ENCODE peak calls at places on chromosomes 16 and 17, in six cellular contexts. C is uterus; T is body of pancreas; I is CD8-positive, alpha-beta T cell; H is right lobe of liver; G is mammary epithelial cell. S is an unnamed sample. For H3K36me3 and H3K27me3, the result is how much of the 10 kb centered on the place peaks cover.

GRCh38 chr16:27625050-27625697 is 75.2 kb downstream of the KATNIP start:
- DNase-seq in C (no peak), T (peak), I (no peak), H (no peak), G (no peak), S (no peak)

GRCh38 chr16:67423634-67424575 is 7.0 kb upstream of the HSD11B2 start:
- DNase-seq in C (no peak), T (no peak), I (no peak), H (no peak), G (no peak), S (no peak)

GRCh38 chr16:89861648-89862047 is 11.7 kb upstream of the TCF25 start:
- DNase-seq in C (no peak), T (no peak), I (no peak), H (no peak), G (no peak), S (no peak)

GRCh38 chr16:57314161-57314785 is 29.8 kb upstream of the PLLP start:
- DNase-seq in C (no peak), T (no peak), I (no peak), H (no peak), G (peak), S (no peak)

GRCh38 chr16:57826706-57827625 is 24.7 kb upstream of the KIFC3 start:
- DNase-seq in C (no peak), T (peak), I (no peak), H (peak), G (no peak), S (no peak)

GRCh38 chr17:21285164-21286065 is 904 bp downstream of the MAP2K3 start:
- DNase-seq in C (peak), T (peak), I (no peak), H (no peak), G (peak), S (no peak)

GRCh38 chr17:28334176-28334575 is 1.1 kb downstream of the IFT20 start:
- DNase-seq in C (no peak), T (no peak), I (no peak), H (no peak), G (no peak), S (no peak)

GRCh38 chr17:10083864-10084263 is 114.5 kb downstream of the GAS7 start:
- DNase-seq in C (no peak), T (no peak), I (no peak), H (no peak), G (no peak), S (no peak)

GRCh38 chr17:27438631-27439030 is 17.6 kb upstream of the KSR1 start:
- DNase-seq in C (no peak), T (no peak), I (no peak), H (no peak), G (no peak), S (no peak)

GRCh38 chr17:42535400-42536047 is 517 bp upstream of the NAGLU start:
- DNase-seq in C (no peak), T (no peak), I (no peak), H (peak), G (no peak), S (no peak)

GRCh38 chr16:3762080-3762750 is 44.9 kb upstream of the TRAP1 start:
- DNase-seq in C (no peak), T (no peak), I (no peak), H (no peak), G (no peak), S (no peak)

GRCh38 chr16:75343311-75343710 is 90.0 kb downstream of the CFDP1 start:
- DNase-seq in C (no peak), T (no peak), I (no peak), H (no peak), G (no peak), S (no peak)

GRCh38 chr17:76398523-76399174 is 14.2 kb downstream of the SPHK1 start:
- DNase-seq in C (no peak), T (no peak), I (no peak), H (no peak), G (no peak), S (no peak)

GRCh38 chr17:62859146-62859545 is 51.0 kb upstream of the MARCHF10 start:
- DNase-seq in C (no peak), T (no peak), I (no peak), H (no peak), G (no peak), S (no peak)

GRCh38 chr16:29765167-29766032 is 12.7 kb upstream of the ZG16 start:
- DNase-seq in C (no peak), T (peak), I (no peak), H (peak), G (no peak), S (no peak)

GRCh38 chr16:31267332-31268032 is 7.7 kb downstream of the ITGAM start:
- DNase-seq in C (no peak), T (no peak), I (no peak), H (no peak), G (peak), S (no peak)

GRCh38 chr16:85172465-85173071 is 60.3 kb upstream of the CIBAR2 start:
- DNase-seq in C (no peak), T (peak), I (no peak), H (peak), G (no peak), S (no peak)

GRCh38 chr17:83110755-83111154 is 31.3 kb downstream of the METRNL start:
- DNase-seq in C (no peak), T (no peak), I (no peak), H (no peak), G (no peak), S (peak)

GRCh38 chr17:36602030-36602737 is 801 bp downstream of the MRM1 start:
- DNase-seq in C (peak), T (peak), I (peak), H (no peak), G (peak), S (no peak)

GRCh38 chr16:27737513-27737912 is 187.6 kb downstream of the KATNIP start:
- DNase-seq in C (no peak), T (no peak), I (no peak), H (no peak), G (no peak), S (no peak)

GRCh38 chr16:1537138-1537577 is 3.7 kb downstream of the TMEM204 start:
- DNase-seq in C (no peak), T (no peak), I (no peak), H (peak), G (no peak), S (no peak)

GRCh38 chr17:42784811-42785592 is 4.6 kb downstream of the WNK4 start:
- DNase-seq in C (no peak), T (no peak), I (no peak), H (no peak), G (no peak), S (no peak)

GRCh38 chr17:5539286-5539685 is 45.0 kb downstream of the NLRP1 start:
- DNase-seq in C (no peak), T (no peak), I (no peak), H (no peak), G (no peak), S (no peak)

GRCh38 chr17:12041316-12041715 is 20.6 kb downstream of the MAP2K4 start:
- DNase-seq in C (no peak), T (no peak), I (no peak), H (no peak), G (peak), S (peak)

GRCh38 chr17:76074390-76075363 is at the start of gene GALR2:
- DNase-seq in C (no peak), T (no peak), I (no peak), H (no peak), G (no peak), S (no peak)

GRCh38 chr17:8502100-8502499 is 66.4 kb downstream of the NDEL1 start:
- DNase-seq in C (no peak), T (no peak), I (no peak), H (no peak), G (no peak), S (no peak)

GRCh38 chr17:8500609-8501008 is 64.9 kb downstream of the NDEL1 start:
- DNase-seq in C (no peak), T (no peak), I (no peak), H (no peak), G (no peak), S (no peak)

GRCh38 chr17:8504460-8505207 is 69.0 kb downstream of the NDEL1 start:
- DNase-seq in C (no peak), T (no peak), I (no peak), H (no peak), G (no peak), S (no peak)

GRCh38 chr17:8503807-8504206 is 68.1 kb downstream of the NDEL1 start:
- DNase-seq in C (no peak), T (no peak), I (no peak), H (no peak), G (no peak), S (no peak)

GRCh38 chr17:8503368-8503767 is 67.7 kb downstream of the NDEL1 start:
- DNase-seq in C (no peak), T (no peak), I (no peak), H (no peak), G (no peak), S (no peak)
- H3K36me3 ChIP-seq in C (under half), T (under half), I (under half), H (under half), G (under half), S (half or more)

DNA sequence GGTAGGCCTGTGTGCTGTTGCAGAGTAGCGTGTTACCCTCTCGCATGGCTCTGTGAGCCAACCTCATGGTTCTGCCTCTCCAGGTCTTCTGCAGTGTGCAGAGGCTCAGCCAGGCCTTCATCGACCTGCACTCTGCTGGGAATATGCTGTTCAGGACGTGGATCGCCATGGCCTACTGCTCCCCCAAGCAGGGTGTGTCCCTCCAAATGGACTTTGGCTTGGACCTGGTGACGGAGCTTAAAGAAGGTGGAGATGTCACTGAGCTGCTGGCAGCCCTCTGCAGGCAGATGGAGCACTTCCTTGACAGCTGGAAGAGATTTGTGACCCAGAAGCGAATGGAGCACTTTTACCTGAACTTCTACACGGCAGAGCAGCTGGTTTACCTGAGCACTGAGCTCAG is 75.8 kb upstream of the ENDOV start:
- DNase-seq in C (no peak), T (no peak), I (no peak), H (no peak), G (no peak), S (no peak)
- TF ChIP-seq CTCF in C (no peak), T (no peak), I (no peak), H (no peak), G (no peak), S (no peak)

GRCh38 chr16:86492961-86493639 is 17.2 kb upstream of the FOXF1 start:
- DNase-seq in C (no peak), T (no peak), I (no peak), H (no peak), G (no peak), S (no peak)
- H3K27me3 ChIP-seq in C (half or more), T (under half), I (under half), H (under half), G (under half), S (half or more)

GRCh38 chr17:55409030-55409800 is 12.4 kb downstream of the MMD start:
- DNase-seq in C (no peak), T (no peak), I (no peak), H (no peak), G (no peak), S (no peak)

GRCh38 chr17:55405600-55405999 is 16.0 kb downstream of the MMD start:
- DNase-seq in C (no peak), T (no peak), I (no peak), H (no peak), G (no peak), S (no peak)

GRCh38 chr17:55410722-55411462 is 10.7 kb downstream of the MMD start:
- DNase-seq in C (no peak), T (no peak), I (no peak), H (no peak), G (no peak), S (no peak)

GRCh38 chr17:55411463-55411855 is 10.2 kb downstream of the MMD start:
- DNase-seq in C (no peak), T (no peak), I (no peak), H (no peak), G (no peak), S (no peak)

DNA sequence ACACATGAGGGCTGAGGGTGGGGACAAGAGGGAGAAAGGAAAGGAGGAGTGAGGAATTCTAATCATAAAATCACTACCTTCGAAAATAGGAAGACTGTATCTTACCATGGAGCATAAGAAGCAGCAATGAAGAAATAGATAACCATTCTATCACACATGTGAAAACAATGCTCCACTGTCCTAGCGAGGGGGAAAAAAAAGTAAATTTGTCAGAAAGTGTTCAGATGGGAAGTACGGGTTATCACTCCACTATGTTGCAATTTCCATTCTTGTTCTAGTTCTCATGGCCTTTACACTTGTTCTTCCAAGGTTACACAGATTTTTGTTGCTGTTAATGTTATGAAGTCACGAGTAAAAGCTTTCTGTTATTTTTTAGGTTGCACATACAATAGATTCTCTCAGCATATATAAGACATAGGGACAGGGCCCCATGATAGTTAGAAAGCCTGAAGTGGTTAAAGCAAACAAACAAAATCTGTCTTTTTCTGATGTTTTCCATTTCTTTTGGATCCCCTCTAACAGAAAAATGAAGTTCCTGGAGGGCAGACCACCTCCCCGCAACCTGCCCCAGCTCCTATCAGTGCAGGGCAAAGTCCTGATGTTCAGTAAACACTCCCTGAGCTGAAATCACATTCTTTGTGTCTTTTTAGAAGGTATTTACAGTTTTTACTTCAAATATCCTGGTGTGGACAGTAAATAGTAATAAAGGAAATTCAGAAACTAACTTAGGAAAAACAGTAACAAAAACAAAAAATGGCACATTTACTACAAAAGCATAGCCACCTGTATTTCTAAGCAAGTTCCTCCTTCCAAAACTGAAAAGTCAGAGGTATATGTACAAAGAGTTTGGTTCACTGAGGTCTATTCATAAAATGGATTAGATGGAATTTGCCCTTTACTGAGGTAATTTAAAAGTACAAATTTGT is 13.7 kb downstream of the MMD start:
- DNase-seq in C (no peak), T (no peak), I (no peak), H (no peak), G (no peak), S (no peak)
- H3K36me3 ChIP-seq in C (under half), T (under half), I (under half), H (under half), G (under half), S (under half)

GRCh38 chr16:12559714-12560113 is 244.0 kb downstream of the CPPED1 start:
- DNase-seq in C (no peak), T (no peak), I (no peak), H (no peak), G (no peak), S (no peak)

GRCh38 chr16:12553191-12553590 is 250.5 kb downstream of the CPPED1 start:
- DNase-seq in C (no peak), T (no peak), I (no peak), H (no peak), G (peak), S (no peak)

GRCh38 chr16:12557808-12558207 is 245.9 kb downstream of the CPPED1 start:
- DNase-seq in C (no peak), T (no peak), I (no peak), H (no peak), G (no peak), S (no peak)

GRCh38 chr16:12558641-12559040 is 245.0 kb downstream of the CPPED1 start:
- DNase-seq in C (no peak), T (no peak), I (no peak), H (no peak), G (no peak), S (no peak)
- TF ChIP-seq CTCF in C (no peak), T (no peak), I (no peak), H (no peak), G (no peak), S (no peak)

DNA sequence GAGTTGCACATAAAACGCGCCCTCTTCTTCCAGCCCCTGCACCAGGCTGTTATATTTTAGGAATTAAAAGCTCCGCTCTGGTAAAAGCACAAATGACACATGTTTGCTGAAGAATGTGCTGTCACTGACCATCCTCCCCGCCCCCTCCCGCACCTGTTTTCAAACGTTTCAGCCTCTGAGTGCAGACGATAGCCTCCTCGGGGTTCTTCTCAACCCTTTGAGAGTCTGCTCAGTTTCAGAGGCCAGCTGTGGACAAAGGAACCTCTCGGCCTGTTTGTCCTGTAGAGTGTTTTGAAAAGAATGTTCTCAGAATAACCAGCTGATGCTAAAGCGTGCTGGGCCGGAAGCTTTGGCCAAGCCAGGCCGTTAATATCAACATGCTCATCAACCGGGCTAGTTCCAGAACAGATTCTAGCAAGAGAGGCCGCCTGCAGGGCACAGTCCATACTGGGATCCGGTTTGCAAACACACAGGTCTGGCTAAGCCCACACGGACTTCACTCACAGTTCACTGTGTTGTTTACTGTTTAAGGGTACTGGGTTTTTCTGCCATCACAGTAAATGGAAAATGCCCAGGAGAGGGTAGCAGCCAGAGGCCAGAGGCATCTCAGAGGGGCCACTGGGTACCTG is 6.4 kb upstream of the CACNG4 start:
- DNase-seq in C (no peak), T (no peak), I (no peak), H (peak), G (no peak), S (peak)
- H3K27me3 ChIP-seq in C (under half), T (under half), I (under half), H (under half), G (under half), S (under half)

DNA sequence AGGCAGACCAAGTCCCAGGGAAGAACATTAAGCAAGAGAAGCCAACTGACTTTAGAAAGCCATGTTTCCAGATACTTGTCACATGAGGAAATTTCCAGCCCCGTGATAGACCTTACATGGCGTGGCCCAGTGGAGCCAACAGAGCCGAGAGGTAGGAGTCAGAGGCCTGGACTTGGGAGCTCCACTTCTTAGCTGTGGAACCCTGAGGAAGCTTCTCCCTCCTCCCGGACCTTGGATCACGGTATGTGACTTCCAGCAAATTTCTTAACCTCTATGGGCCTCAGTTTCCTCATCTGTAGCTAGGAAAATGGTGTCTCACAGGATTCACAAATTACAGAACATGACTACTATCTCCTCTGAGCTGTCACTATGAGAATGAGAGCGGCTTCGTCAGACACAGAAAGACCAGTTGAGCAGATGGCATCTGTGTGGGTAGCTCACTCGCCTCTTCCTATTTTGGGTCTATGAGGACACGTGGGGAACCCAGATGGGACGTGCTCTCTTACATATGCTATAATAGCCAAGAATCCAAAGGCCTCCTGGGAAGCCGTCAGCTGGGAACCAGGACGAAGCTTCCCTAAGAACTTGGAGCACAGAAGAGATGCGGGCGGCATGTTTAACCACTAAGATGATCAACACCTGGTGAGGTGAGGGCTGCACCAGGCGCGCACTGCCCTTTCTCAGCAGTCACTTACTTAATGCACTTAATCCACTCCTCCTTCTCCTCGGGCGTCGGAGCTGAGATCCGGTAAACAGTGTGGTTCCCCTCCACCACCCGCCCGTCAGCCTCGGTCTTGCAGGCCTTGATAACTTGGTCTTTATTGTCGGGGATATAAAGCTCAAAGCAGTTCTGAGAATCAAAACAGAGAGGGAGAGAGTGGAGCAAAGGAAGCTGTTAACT is 102.3 kb downstream of the CYTH1 start:
- DNase-seq in C (no peak), T (no peak), I (no peak), H (no peak), G (no peak), S (no peak)
- H3K36me3 ChIP-seq in C (under half), T (under half), I (half or more), H (under half), G (under half), S (under half)

GRCh38 chr17:31357831-31358400 is 33.6 kb upstream of the RAB11FIP4 start:
- DNase-seq in C (no peak), T (no peak), I (no peak), H (no peak), G (no peak), S (no peak)

DNA sequence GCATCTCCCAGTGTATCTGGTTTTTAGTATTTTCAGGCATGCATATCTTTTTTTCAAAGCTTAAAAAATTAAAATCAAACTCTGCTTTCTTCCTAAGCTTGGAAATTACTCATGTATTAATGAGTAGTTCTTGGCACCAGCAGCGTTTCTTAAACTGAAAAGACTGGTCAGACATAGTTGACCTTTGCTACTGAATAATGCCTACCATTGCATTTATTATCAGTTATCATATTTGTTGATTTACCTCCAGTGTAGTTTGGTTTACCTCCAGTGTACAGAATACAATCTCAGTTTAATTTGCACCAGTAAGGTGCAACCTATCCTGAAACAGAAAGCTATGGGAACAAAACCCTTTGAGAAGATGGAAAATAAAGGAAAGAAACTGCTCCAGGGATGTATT is 34.5 kb upstream of the EVI2A start:
- DNase-seq in C (no peak), T (no peak), I (no peak), H (no peak), G (no peak), S (no peak)
- TF ChIP-seq CTCF in C (no peak), T (no peak), I (no peak), H (no peak), G (no peak), S (no peak)

S was measured in brain microvascular endothelial cell.